ENCODE peak calls at places on chromosomes 16 and 17, in seven cellular contexts. K, G, Z, N, T, H and C are unnamed samples.

GRCh38 chr16:79307214-79307613 is 293.3 kb downstream of the MAF start:
- DNase-seq in K (no peak), G (peak), Z (peak), N (no peak), T (no peak), H (no peak), C (no peak)

GRCh38 chr17:68792042-68792685 is 163.0 kb downstream of the ABCA8 start:
- DNase-seq in K (no peak), G (no peak), Z (no peak), N (no peak), T (no peak), H (no peak), C (no peak)

GRCh38 chr17:3799181-3799627 is 1.8 kb downstream of the ITGAE start:
- DNase-seq in K (no peak), G (no peak), Z (no peak), N (no peak), T (no peak), H (no peak), C (no peak)

GRCh38 chr16:69116911-69117310 is 11.5 kb downstream of the HAS3 start:
- DNase-seq in K (no peak), G (no peak), Z (no peak), N (no peak), T (no peak), H (no peak), C (no peak)

GRCh38 chr16:23949630-23950290 is 114.0 kb downstream of the PRKCB start:
- DNase-seq in K (peak), G (no peak), Z (no peak), N (no peak), T (no peak), H (no peak), C (peak)

GRCh38 chr16:81127051-81127450 is 30.9 kb upstream of the GCSH start:
- DNase-seq in K (no peak), G (no peak), Z (no peak), N (peak), T (peak), H (no peak), C (no peak)

GRCh38 chr16:361872-362701 is 8.3 kb downstream of the MRPL28 start:
- DNase-seq in K (peak), G (peak), Z (no peak), N (peak), T (peak), H (peak), C (peak)

GRCh38 chr17:45031231-45032149 is 19.9 kb downstream of the DCAKD start:
- DNase-seq in K (no peak), G (no peak), Z (no peak), N (no peak), T (no peak), H (no peak), C (no peak)

GRCh38 chr17:8846768-8847211 is 20.7 kb downstream of the PIK3R6 start:
- DNase-seq in K (no peak), G (no peak), Z (peak), N (peak), T (peak), H (no peak), C (no peak)

GRCh38 chr17:13544755-13545154 is 57.0 kb downstream of the HS3ST3A1 start:
- DNase-seq in K (no peak), G (no peak), Z (no peak), N (no peak), T (peak), H (no peak), C (no peak)

GRCh38 chr16:50270510-50271147 is 4.3 kb downstream of the ADCY7 start:
- DNase-seq in K (no peak), G (peak), Z (no peak), N (no peak), T (no peak), H (no peak), C (peak)

GRCh38 chr17:82458885-82459424 is 414 bp downstream of the NARF start:
- DNase-seq in K (peak), G (peak), Z (no peak), N (peak), T (peak), H (no peak), C (peak)

GRCh38 chr17:17456251-17456650 is 20.5 kb upstream of the MED9 start:
- DNase-seq in K (no peak), G (no peak), Z (no peak), N (no peak), T (no peak), H (no peak), C (no peak)

GRCh38 chr17:20935740-20936139 is 107.1 kb downstream of the USP22 start:
- DNase-seq in K (no peak), G (no peak), Z (no peak), N (peak), T (peak), H (no peak), C (no peak)

GRCh38 chr17:38864636-38865398 is 5.0 kb upstream of the LASP1 start:
- DNase-seq in K (no peak), G (no peak), Z (no peak), N (peak), T (no peak), H (no peak), C (no peak)

GRCh38 chr17:41339571-41340169 is 11.0 kb downstream of the KRT33A start:
- DNase-seq in K (no peak), G (no peak), Z (no peak), N (no peak), T (no peak), H (no peak), C (no peak)

GRCh38 chr17:17030515-17031211 is 11.6 kb upstream of the MPRIP start:
- DNase-seq in K (no peak), G (no peak), Z (peak), N (no peak), T (no peak), H (no peak), C (no peak)

GRCh38 chr16:85670840-85671239 is 17.9 kb downstream of the GINS2 start:
- DNase-seq in K (no peak), G (no peak), Z (no peak), N (no peak), T (no peak), H (no peak), C (no peak)

GRCh38 chr17:81519284-81520020 is 6.9 kb upstream of the ACTG1 start:
- DNase-seq in K (peak), G (peak), Z (no peak), N (no peak), T (no peak), H (peak), C (no peak)

GRCh38 chr17:49715221-49715620 is 7.5 kb upstream of the SLC35B1 start:
- DNase-seq in K (peak), G (no peak), Z (no peak), N (no peak), T (no peak), H (no peak), C (no peak)

GRCh38 chr17:27608330-27609230 is 22.4 kb upstream of the LGALS9 start:
- DNase-seq in K (no peak), G (no peak), Z (no peak), N (no peak), T (no peak), H (no peak), C (no peak)

GRCh38 chr16:66521951-66522771 is 27.8 kb downstream of the TK2 start:
- DNase-seq in K (peak), G (no peak), Z (no peak), N (peak), T (peak), H (no peak), C (peak)

GRCh38 chr17:74206332-74206818 is 2.9 kb downstream of the RPL38 start:
- DNase-seq in K (no peak), G (no peak), Z (no peak), N (no peak), T (no peak), H (no peak), C (no peak)

GRCh38 chr17:41415833-41416335 is 8.5 kb downstream of the KRT37 start:
- DNase-seq in K (no peak), G (no peak), Z (no peak), N (peak), T (peak), H (no peak), C (no peak)

GRCh38 chr16:27114006-27114405 is 47.3 kb downstream of the C16orf82 start:
- DNase-seq in K (no peak), G (no peak), Z (no peak), N (no peak), T (no peak), H (no peak), C (no peak)

GRCh38 chr16:50699345-50700159 is 6.1 kb downstream of the NOD2 start:
- DNase-seq in K (peak), G (no peak), Z (no peak), N (peak), T (no peak), H (no peak), C (no peak)

GRCh38 chr17:16534236-16534635 is 34.8 kb downstream of the ZNF287 start:
- DNase-seq in K (no peak), G (no peak), Z (no peak), N (peak), T (no peak), H (no peak), C (no peak)

GRCh38 chr16:55000595-55000994 is 69.9 kb downstream of the IRX5 start:
- DNase-seq in K (no peak), G (no peak), Z (no peak), N (peak), T (no peak), H (no peak), C (no peak)

GRCh38 chr17:67246648-67247415 is 1.8 kb upstream of the HELZ start:
- DNase-seq in K (peak), G (no peak), Z (no peak), N (no peak), T (peak), H (peak), C (no peak)

GRCh38 chr17:30894236-30894635 is 11.8 kb downstream of the TEFM start:
- DNase-seq in K (no peak), G (no peak), Z (no peak), N (no peak), T (no peak), H (no peak), C (no peak)

GRCh38 chr16:87101903-87102302 is 215.3 kb downstream of the C16orf95 start:
- DNase-seq in K (no peak), G (no peak), Z (no peak), N (peak), T (no peak), H (no peak), C (no peak)

GRCh38 chr17:77317091-77317519 is 176.3 kb downstream of the SEC14L1 start:
- DNase-seq in K (no peak), G (no peak), Z (no peak), N (no peak), T (no peak), H (no peak), C (no peak)

GRCh38 chr16:74224828-74225227 is 71.8 kb upstream of the PSMD7 start:
- DNase-seq in K (no peak), G (no peak), Z (no peak), N (no peak), T (no peak), H (no peak), C (no peak)

GRCh38 chr17:30222741-30223175 is 12.7 kb downstream of the SLC6A4 start:
- DNase-seq in K (no peak), G (no peak), Z (no peak), N (no peak), T (no peak), H (no peak), C (no peak)